ENCODE peak calls at places on chromosomes 16 and 17, in nine cellular contexts. I is GM23248, W is HCT116, V is OCI-LY7, G is MM.1S, J is hepatocyte, R is SK-N-SH, H is PC-3, O is GM23338. K is an unnamed sample.

GRCh38 chr17:5758651-5759050 is 174.3 kb upstream of the NLRP1 start:
- DNase-seq in I (no peak), W (peak), V (peak), G (peak), J (no peak), R (no peak), H (peak), O (peak), K (peak)

GRCh38 chr17:61409301-61410099 is 9.9 kb downstream of the TBX2 start:
- DNase-seq in I (peak), W (peak), V (no peak), G (peak), J (peak), R (peak), H (peak), O (peak), K (peak)

GRCh38 chr17:50468120-50469004 is at the start of gene CHAD:
- DNase-seq in I (peak), W (no peak), V (no peak), G (no peak), J (no peak), R (peak), H (no peak), O (peak), K (peak)

GRCh38 chr17:69492410-69493071 is 78.0 kb downstream of the MAP2K6 start:
- DNase-seq in I (peak), W (peak), V (no peak), G (no peak), J (peak), R (peak), H (peak), O (peak), K (peak)

GRCh38 chr17:74373838-74374606 is 6.7 kb downstream of the GPR142 start:
- DNase-seq in I (no peak), W (no peak), V (no peak), G (no peak), J (peak), R (no peak), H (no peak), O (no peak), K (no peak)

GRCh38 chr17:49879505-49879904 is 31.6 kb upstream of the TAC4 start:
- DNase-seq in I (no peak), W (no peak), V (no peak), G (no peak), J (no peak), R (no peak), H (no peak), O (no peak), K (no peak)

GRCh38 chr16:84267380-84267779 is 27.3 kb upstream of the WFDC1 start:
- DNase-seq in I (no peak), W (no peak), V (no peak), G (no peak), J (no peak), R (no peak), H (no peak), O (no peak), K (no peak)

GRCh38 chr17:76697702-76698465 is 12.9 kb downstream of the MXRA7 start:
- DNase-seq in I (peak), W (no peak), V (no peak), G (no peak), J (peak), R (peak), H (no peak), O (peak), K (peak)

GRCh38 chr17:79951361-79952264 is 84.1 kb downstream of the TBC1D16 start:
- DNase-seq in I (peak), W (no peak), V (no peak), G (no peak), J (peak), R (peak), H (no peak), O (no peak), K (peak)

GRCh38 chr16:56985288-56985961 is 3.9 kb upstream of the NLRC5 start:
- DNase-seq in I (peak), W (peak), V (no peak), G (no peak), J (peak), R (no peak), H (peak), O (no peak), K (no peak)

GRCh38 chr17:64128787-64129514 is 993 bp downstream of the ERN1 start:
- DNase-seq in I (peak), W (no peak), V (peak), G (no peak), J (peak), R (no peak), H (peak), O (peak), K (no peak)

GRCh38 chr16:57675752-57676623 is 7.9 kb downstream of the ADGRG3 start:
- DNase-seq in I (peak), W (no peak), V (no peak), G (no peak), J (no peak), R (no peak), H (no peak), O (peak), K (peak)

GRCh38 chr17:79654960-79655382 is 44.1 kb upstream of the RBFOX3 start:
- DNase-seq in I (no peak), W (no peak), V (no peak), G (no peak), J (no peak), R (peak), H (no peak), O (no peak), K (no peak)

GRCh38 chr16:70703041-70703834 is 17.4 kb upstream of the MTSS2 start:
- DNase-seq in I (peak), W (no peak), V (no peak), G (no peak), J (peak), R (peak), H (no peak), O (peak), K (peak)

GRCh38 chr16:57266531-57267268 is 17.8 kb downstream of the PLLP start:
- DNase-seq in I (no peak), W (no peak), V (no peak), G (no peak), J (no peak), R (peak), H (no peak), O (no peak), K (no peak)

GRCh38 chr17:64920419-64921172 is 1.3 kb upstream of the LRRC37A3 start:
- DNase-seq in I (peak), W (no peak), V (no peak), G (no peak), J (peak), R (no peak), H (no peak), O (peak), K (no peak)

GRCh38 chr17:57699751-57700186 is 45.3 kb downstream of the CCDC182 start:
- DNase-seq in I (no peak), W (no peak), V (no peak), G (no peak), J (no peak), R (peak), H (no peak), O (no peak), K (no peak)

GRCh38 chr17:2120550-2121335 is 65.8 kb downstream of the HIC1 start:
- DNase-seq in I (peak), W (no peak), V (no peak), G (no peak), J (peak), R (no peak), H (no peak), O (no peak), K (no peak)

GRCh38 chr17:73284339-73284738 is 22.7 kb upstream of the CPSF4L start:
- DNase-seq in I (no peak), W (no peak), V (no peak), G (no peak), J (no peak), R (peak), H (no peak), O (no peak), K (peak)

GRCh38 chr17:71330099-71330375 is 790.8 kb upstream of the SOX9 start:
- DNase-seq in I (peak), W (no peak), V (no peak), G (no peak), J (no peak), R (no peak), H (no peak), O (no peak), K (no peak)

GRCh38 chr17:7834554-7834890 is 505 bp downstream of the KDM6B start:
- DNase-seq in I (peak), W (no peak), V (no peak), G (peak), J (peak), R (peak), H (no peak), O (peak), K (no peak)

GRCh38 chr16:75472908-75473877 is 8.7 kb upstream of the TMEM170A start:
- DNase-seq in I (no peak), W (no peak), V (no peak), G (no peak), J (no peak), R (no peak), H (no peak), O (no peak), K (no peak)

GRCh38 chr16:49201118-49201517 is 80.5 kb downstream of the CBLN1 start:
- DNase-seq in I (no peak), W (no peak), V (no peak), G (no peak), J (no peak), R (no peak), H (no peak), O (no peak), K (no peak)

GRCh38 chr17:8735336-8735939 is 9.2 kb downstream of the CCDC42 start:
- DNase-seq in I (no peak), W (no peak), V (no peak), G (no peak), J (no peak), R (no peak), H (no peak), O (no peak), K (no peak)

GRCh38 chr17:79777166-79777843 is 643 bp upstream of the CBX2 start:
- DNase-seq in I (peak), W (peak), V (peak), G (no peak), J (peak), R (no peak), H (peak), O (peak), K (peak)

GRCh38 chr17:82702161-82702932 is 3.8 kb upstream of the RAB40B start:
- DNase-seq in I (peak), W (no peak), V (no peak), G (no peak), J (no peak), R (no peak), H (no peak), O (no peak), K (no peak)

GRCh38 chr17:63019138-63019873 is 53.3 kb downstream of the TANC2 start:
- DNase-seq in I (no peak), W (peak), V (no peak), G (no peak), J (no peak), R (no peak), H (no peak), O (no peak), K (no peak)

GRCh38 chr17:81899514-81900166 is 2.4 kb upstream of the NPB start:
- DNase-seq in I (no peak), W (no peak), V (no peak), G (no peak), J (no peak), R (no peak), H (no peak), O (no peak), K (no peak)

GRCh38 chr17:4938670-4939553 is 934 bp downstream of the SLC25A11 start:
- DNase-seq in I (no peak), W (no peak), V (peak), G (peak), J (no peak), R (no peak), H (no peak), O (no peak), K (no peak)

GRCh38 chr17:63543822-63544420 is 6.4 kb upstream of the DCAF7 start:
- DNase-seq in I (no peak), W (no peak), V (peak), G (no peak), J (peak), R (peak), H (no peak), O (no peak), K (no peak)

GRCh38 chr17:40542562-40543411 is 22.5 kb downstream of the CCR7 start:
- DNase-seq in I (peak), W (no peak), V (peak), G (no peak), J (peak), R (peak), H (no peak), O (no peak), K (no peak)

GRCh38 chr16:57592591-57593003 is 35.8 kb upstream of the ADGRG1 start:
- DNase-seq in I (no peak), W (no peak), V (no peak), G (peak), J (no peak), R (no peak), H (no peak), O (no peak), K (no peak)

GRCh38 chr17:30380106-30380420 is 1.3 kb downstream of the CPD start:
- DNase-seq in I (peak), W (no peak), V (peak), G (no peak), J (no peak), R (no peak), H (peak), O (no peak), K (peak)

GRCh38 chr16:84546669-84547538 is 42.4 kb upstream of the MEAK7 start:
- DNase-seq in I (no peak), W (no peak), V (no peak), G (no peak), J (no peak), R (no peak), H (no peak), O (no peak), K (peak)

GRCh38 chr17:73342549-73343167 is 30.9 kb upstream of the CDC42EP4 start:
- DNase-seq in I (peak), W (no peak), V (no peak), G (no peak), J (no peak), R (no peak), H (peak), O (peak), K (peak)

GRCh38 chr17:14451729-14452191 is 150.9 kb downstream of the HS3ST3B1 start:
- DNase-seq in I (no peak), W (no peak), V (no peak), G (no peak), J (peak), R (no peak), H (no peak), O (no peak), K (no peak)

GRCh38 chr16:1497014-1497598 is 3.9 kb downstream of the TELO2 start:
- DNase-seq in I (no peak), W (no peak), V (no peak), G (no peak), J (no peak), R (no peak), H (no peak), O (no peak), K (no peak)

GRCh38 chr16:86396318-86396882 is 113.9 kb upstream of the FOXF1 start:
- DNase-seq in I (peak), W (no peak), V (no peak), G (no peak), J (peak), R (no peak), H (no peak), O (no peak), K (no peak)
- TF ChIP-seq EZH2phosphoT487 in I (no peak), W (no peak), V (no peak), G (no peak), J (no peak), R (no peak), H (no peak), O (no peak), K (no peak)

DNA sequence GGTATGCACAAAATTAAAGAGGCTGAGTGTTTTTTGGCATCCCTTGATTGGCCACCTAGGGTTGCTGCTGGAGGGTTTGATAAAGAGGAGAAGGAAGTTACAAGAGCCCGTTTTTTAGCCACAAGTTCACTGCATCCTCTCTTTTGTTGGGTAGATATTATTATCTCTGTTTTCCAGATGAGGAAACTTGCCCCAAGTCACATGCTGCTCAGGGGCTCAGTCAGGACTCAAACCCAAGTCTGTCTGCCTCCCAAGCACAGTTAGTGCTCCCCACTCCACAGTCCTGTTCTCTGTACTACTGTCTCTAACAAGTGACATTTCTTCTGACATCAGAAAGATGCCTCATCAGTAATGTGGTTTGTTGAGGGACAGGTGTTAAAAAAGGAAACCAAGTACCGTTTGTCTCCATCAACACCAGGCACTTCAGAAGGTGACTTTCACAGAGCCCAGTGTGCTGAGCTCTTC is 1.4 kb downstream of the NT5M start:
- DNase-seq in I (no peak), W (no peak), V (peak), G (peak), J (no peak), R (no peak), H (no peak), O (no peak), K (no peak)
- H3K4me2 ChIP-seq in I (peak), W (peak), V (peak), G (peak), J (peak), R (peak), H (peak), O (peak), K (no peak)

DNA sequence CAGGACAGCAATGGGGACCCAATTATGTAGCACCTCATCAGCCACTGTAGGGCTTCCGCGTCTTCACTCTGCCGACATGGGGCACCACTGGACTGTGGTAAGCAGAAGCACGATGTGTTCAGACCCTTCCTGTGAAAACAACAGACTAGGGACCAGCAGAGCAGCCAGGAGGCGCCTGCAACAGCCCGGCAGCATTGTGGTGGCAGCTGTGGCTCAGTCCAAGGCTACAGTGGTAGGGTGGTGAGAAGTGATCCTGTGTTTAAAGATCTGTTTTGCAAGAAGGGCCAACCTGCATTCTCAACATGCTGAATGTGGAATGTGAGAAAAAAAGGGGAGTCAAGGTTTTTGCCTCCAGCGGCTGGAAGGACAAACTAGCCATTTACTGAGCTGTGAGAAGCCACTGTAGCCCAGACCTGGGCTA is 80.8 kb downstream of the GAS7 start:
- DNase-seq in I (no peak), W (no peak), V (no peak), G (no peak), J (no peak), R (no peak), H (no peak), O (peak), K (no peak)
- TF ChIP-seq EZH2phosphoT487 in I (no peak), W (no peak), V (no peak), G (no peak), J (no peak), R (no peak), H (no peak), O (no peak), K (no peak)

GRCh38 chr16:68643227-68643626 is 1.9 kb upstream of the CDH3 start:
- DNase-seq in I (no peak), W (no peak), V (no peak), G (no peak), J (no peak), R (no peak), H (no peak), O (no peak), K (no peak)

GRCh38 chr16:68640972-68641371 is 4.1 kb upstream of the CDH3 start:
- DNase-seq in I (peak), W (no peak), V (no peak), G (no peak), J (peak), R (no peak), H (peak), O (no peak), K (no peak)

GRCh38 chr16:68642436-68643064 is 2.6 kb upstream of the CDH3 start:
- DNase-seq in I (peak), W (no peak), V (no peak), G (no peak), J (peak), R (peak), H (no peak), O (peak), K (peak)

GRCh38 chr16:68643847-68644246 is 1.3 kb upstream of the CDH3 start:
- DNase-seq in I (no peak), W (no peak), V (no peak), G (no peak), J (peak), R (no peak), H (no peak), O (no peak), K (no peak)

DNA sequence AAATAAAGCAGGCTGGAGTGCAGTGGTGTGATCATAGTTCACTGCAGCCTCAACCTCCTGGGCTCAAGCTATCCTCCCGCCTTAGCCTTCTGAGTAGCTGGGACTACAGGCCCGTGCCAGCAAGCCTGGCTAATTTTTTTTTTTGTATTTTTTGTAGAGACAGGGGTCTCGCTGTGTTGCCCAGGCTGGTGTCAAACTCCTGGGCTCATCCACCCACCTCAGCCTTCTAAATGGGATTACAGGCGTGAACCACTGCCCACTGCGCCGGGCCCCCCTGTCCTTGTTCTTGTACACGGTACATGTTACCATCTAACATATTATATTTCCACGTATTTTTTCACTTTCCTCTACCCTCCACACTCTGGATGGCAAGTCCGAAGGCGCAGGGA is 3.1 kb upstream of the CDH3 start:
- DNase-seq in I (no peak), W (no peak), V (no peak), G (no peak), J (no peak), R (no peak), H (no peak), O (no peak), K (no peak)
- H3K4me2 ChIP-seq in I (peak), W (no peak), V (no peak), G (no peak), J (peak), R (no peak), H (no peak), O (peak), K (peak)

K was measured in neural progenitor cell.